ENCODE peak calls at places on chromosomes 3 and 15, in five cellular contexts. B is mesendoderm, X is cardiac muscle cell, D is mesenchymal stem cell, M is ovary. N is an unnamed sample.

GRCh38 chr3:52396907-52397591 is 47.9 kb downstream of the SEMA3G start:
- DNase-seq in B (no peak), M (peak; percentile 16), X (no peak), D (no peak), N (no peak)

GRCh38 chr3:94063497-94064119 is 747 bp downstream of the NSUN3 start:
- DNase-seq in B (no peak), D (no peak), M (no peak), X (no peak), N (no peak)

GRCh38 chr3:16945330-16945729 is 60.6 kb downstream of the PLCL2 start:
- DNase-seq in B (no peak), D (no peak), M (no peak), X (no peak), N (no peak)

GRCh38 chr15:40353697-40354096 is 2.9 kb downstream of the PHGR1 start:
- DNase-seq in X (no peak), D (no peak), B (no peak), M (no peak), N (no peak)

GRCh38 chr3:182183716-182184430 is 472.1 kb downstream of the SOX2 start:
- DNase-seq in X (no peak), M (no peak), D (no peak), B (peak; percentile 7), N (no peak)

GRCh38 chr15:101539492-101539891 is 50.0 kb upstream of the PCSK6 start:
- DNase-seq in M (no peak), B (no peak), X (no peak), D (no peak), N (peak; percentile 22)

GRCh38 chr3:60064210-60065178 is 1014.7 kb upstream of the CFAP20DC start:
- DNase-seq in X (no peak), M (no peak), D (peak; percentile 73), B (peak; percentile 65), N (no peak)

GRCh38 chr3:155420869-155421486 is 127.5 kb upstream of the STRIT1 start:
- DNase-seq in B (peak; percentile 54), X (peak; percentile 27), M (no peak), D (no peak), N (peak; percentile 7)

GRCh38 chr15:81809543-81809942 is 236.3 kb downstream of the MEX3B start:
- DNase-seq in M (no peak), B (peak; percentile 74), X (peak; percentile 40), D (no peak), N (no peak)

GRCh38 chr3:120645083-120645800 is 36.8 kb downstream of the HGD start:
- DNase-seq in X (no peak), D (no peak), M (no peak), B (peak; percentile 42), N (no peak)

DNA sequence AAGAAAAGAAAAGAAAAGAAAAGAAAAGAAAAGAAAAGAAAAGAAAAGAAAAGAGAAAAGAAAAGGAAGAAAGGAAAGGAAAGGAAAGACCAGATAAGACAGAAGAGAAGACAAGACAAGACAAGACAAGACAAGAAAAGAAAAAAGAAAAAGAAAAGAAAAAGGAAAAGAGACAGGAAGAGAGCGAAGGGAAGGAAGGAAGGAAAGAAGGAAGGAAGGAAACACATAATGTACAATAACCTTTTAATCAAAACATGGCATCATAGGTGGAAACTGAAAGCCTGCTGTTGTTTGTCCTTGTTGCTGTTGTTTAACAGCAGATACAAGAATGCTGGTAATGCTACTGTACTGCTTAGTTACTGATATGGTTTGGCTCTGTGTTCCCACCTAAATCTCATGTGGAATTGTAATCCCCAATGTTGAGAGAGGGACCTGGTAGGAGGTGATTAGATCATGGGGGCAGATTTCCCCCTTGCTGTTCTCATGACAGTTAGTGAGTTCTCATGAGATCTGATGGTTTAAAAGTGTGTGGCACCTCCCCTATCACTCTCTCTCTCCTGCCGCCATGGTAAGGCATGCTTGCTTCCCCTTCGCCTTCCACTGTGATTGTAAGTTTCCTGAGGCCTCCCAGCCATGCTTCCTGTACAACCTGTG is 67.3 kb downstream of the MCF2L2 start:
- DNase-seq in B (peak; percentile 63), D (no peak), X (no peak), M (no peak), N (no peak)
- H3K36me3 ChIP-seq in B (no peaks in the 10 kb centered on the region), D (no peaks in the 10 kb centered on the region), X (no peaks in the 10 kb centered on the region), M (no peaks in the 10 kb centered on the region), N (no peaks in the 10 kb centered on the region)

DNA sequence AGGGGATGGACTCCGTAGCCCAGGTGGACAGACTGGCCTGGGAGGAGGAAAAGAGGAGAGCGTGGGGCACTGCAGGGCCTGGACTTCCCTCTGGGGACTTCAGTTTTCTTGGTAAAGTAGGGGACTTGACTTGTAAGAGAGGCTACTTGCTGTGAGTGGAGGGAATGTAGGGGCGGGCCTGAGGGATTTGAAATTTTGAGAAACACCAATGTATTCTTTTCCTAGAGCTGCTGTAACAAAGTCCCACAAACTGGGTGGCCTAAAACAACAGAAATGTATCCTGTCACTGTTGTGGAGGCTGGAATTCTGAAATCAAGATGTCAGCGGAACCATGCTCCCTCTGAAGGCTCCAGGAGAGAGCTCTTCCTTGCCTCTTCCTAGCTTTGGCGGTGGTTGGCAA is 5.8 kb upstream of the HEG1 start:
- DNase-seq in X (no peak), B (no peak), D (no peak), M (no peak), N (no peak)
- H3K4me3 ChIP-seq in X (no peak overlapping the region), B (no peak overlapping the region), D (no peak overlapping the region), M (no peak overlapping the region), N (no peak overlapping the region)

DNA sequence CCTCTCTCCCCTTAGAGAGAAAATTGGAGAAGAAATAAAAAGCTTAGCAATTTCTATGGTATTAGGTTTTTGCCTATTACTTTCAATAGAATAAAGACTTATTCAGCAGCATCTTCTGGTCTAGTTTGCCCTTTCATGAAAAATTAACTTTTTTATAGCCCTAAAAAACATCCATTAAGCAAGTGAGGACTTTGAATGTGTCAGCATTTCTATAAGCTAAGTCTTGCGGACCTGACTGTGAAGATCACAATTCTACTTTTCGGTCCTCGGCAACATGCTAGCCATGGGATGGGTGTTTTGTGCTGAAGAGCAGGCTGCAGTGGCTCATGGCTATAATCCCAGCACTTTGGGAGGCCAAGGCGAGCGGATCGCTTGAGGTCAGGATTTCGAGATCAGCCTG is 39.3 kb downstream of the MB21D2 start:
- DNase-seq in M (no peak), X (no peak), D (no peak), B (no peak), N (no peak)
- H3K27me3 ChIP-seq in M (no peaks in the 10 kb centered on the region), X (no peaks in the 10 kb centered on the region), D (no peaks in the 10 kb centered on the region), B (no peaks in the 10 kb centered on the region), N (no peaks in the 10 kb centered on the region)

GRCh38 chr3:43344520-43344919 is 58.2 kb downstream of the SNRK start:
- DNase-seq in B (no peak), X (no peak), M (no peak), D (no peak), N (no peak)

GRCh38 chr3:43343778-43344177 is 57.4 kb downstream of the SNRK start:
- DNase-seq in M (no peak), X (no peak), B (no peak), D (no peak), N (no peak)

GRCh38 chr3:43345877-43346276 is 59.5 kb downstream of the SNRK start:
- DNase-seq in D (no peak), X (no peak), B (no peak), M (no peak), N (no peak)

GRCh38 chr3:43346990-43347749 is 60.8 kb downstream of the SNRK start:
- DNase-seq in D (peak; percentile 17), M (no peak), B (no peak), X (no peak), N (no peak)

GRCh38 chr3:43345246-43345645 is 58.9 kb downstream of the SNRK start:
- DNase-seq in B (no peak), X (no peak), D (no peak), M (no peak), N (no peak)
- H3K36me3 ChIP-seq in B (no peaks in the 10 kb centered on the region), X (peaks cover 28% of the 10 kb centered on the region), D (peaks cover 91% of the 10 kb centered on the region), M (no peaks in the 10 kb centered on the region), N (peaks cover 3% of the 10 kb centered on the region)